ENCODE peak calls at places on chromosome 21, in four cellular contexts. H is PC-3, R is fibroblast of lung, J is hepatocyte. K is an unnamed sample.

GRCh38 chr21:34949499-34949898 is 99.6 kb downstream of the RUNX1 start:
- DNase-seq in J (no peak), R (no peak), H (no peak), K (no peak)

GRCh38 chr21:45555251-45555556 is 13.0 kb upstream of the SLC19A1 start:
- DNase-seq in R (no peak), J (no peak), H (no peak), K (no peak)

GRCh38 chr21:28579986-28580550 is 412.6 kb downstream of the LTN1 start:
- DNase-seq in R (no peak), J (no peak), H (no peak), K (peak)

GRCh38 chr21:17925000-17925610 is 105.9 kb upstream of the C21orf91 start:
- DNase-seq in H (peak), R (peak), J (peak), K (peak)

GRCh38 chr21:14084701-14085100 is 126.1 kb downstream of the LIPI start:
- DNase-seq in J (no peak), H (no peak), R (no peak), K (no peak)

GRCh38 chr21:20311388-20311787 is 686.8 kb upstream of the NCAM2 start:
- DNase-seq in H (peak), J (no peak), R (no peak), K (no peak)

GRCh38 chr21:15415541-15416261 is 314.1 kb upstream of the USP25 start:
- DNase-seq in H (no peak), R (no peak), J (no peak), K (no peak)

GRCh38 chr21:31865429-31865970 is 7.3 kb upstream of the HUNK start:
- DNase-seq in H (no peak), J (no peak), R (no peak), K (no peak)

GRCh38 chr21:45544449-45545235 is 2.4 kb upstream of the SLC19A1 start:
- DNase-seq in J (no peak), H (no peak), R (no peak), K (no peak)

GRCh38 chr21:46079357-46080170 is 18.3 kb upstream of the COL6A2 start:
- DNase-seq in J (peak), R (peak), H (peak), K (no peak)

GRCh38 chr21:39564200-39564599 is 48.5 kb upstream of the B3GALT5 start:
- DNase-seq in H (no peak), J (no peak), R (no peak), K (no peak)

GRCh38 chr21:46111857-46112730 is 14.2 kb downstream of the COL6A2 start:
- DNase-seq in H (no peak), J (no peak), R (no peak), K (no peak)

GRCh38 chr21:17726047-17726446 is 93.1 kb downstream of the C21orf91 start:
- DNase-seq in H (peak), J (no peak), R (no peak), K (peak)

GRCh38 chr21:42769183-42769819 is 110.0 kb downstream of the WDR4 start:
- DNase-seq in H (no peak), R (no peak), J (no peak), K (no peak)

GRCh38 chr21:42766756-42767560 is 112.4 kb downstream of the WDR4 start:
- DNase-seq in R (no peak), H (no peak), J (no peak), K (no peak)

GRCh38 chr21:42769820-42770716 is 109.3 kb downstream of the WDR4 start:
- DNase-seq in H (no peak), R (no peak), J (no peak), K (no peak)

GRCh38 chr21:42767561-42767835 is 111.8 kb downstream of the WDR4 start:
- DNase-seq in J (no peak), R (no peak), H (no peak), K (no peak)

GRCh38 chr21:42768324-42769121 is 110.8 kb downstream of the WDR4 start:
- DNase-seq in R (no peak), H (no peak), J (no peak), K (no peak)
- TF ChIP-seq EZH2 in R (no peak), H (no peak), J (no peak), K (no peak)

DNA sequence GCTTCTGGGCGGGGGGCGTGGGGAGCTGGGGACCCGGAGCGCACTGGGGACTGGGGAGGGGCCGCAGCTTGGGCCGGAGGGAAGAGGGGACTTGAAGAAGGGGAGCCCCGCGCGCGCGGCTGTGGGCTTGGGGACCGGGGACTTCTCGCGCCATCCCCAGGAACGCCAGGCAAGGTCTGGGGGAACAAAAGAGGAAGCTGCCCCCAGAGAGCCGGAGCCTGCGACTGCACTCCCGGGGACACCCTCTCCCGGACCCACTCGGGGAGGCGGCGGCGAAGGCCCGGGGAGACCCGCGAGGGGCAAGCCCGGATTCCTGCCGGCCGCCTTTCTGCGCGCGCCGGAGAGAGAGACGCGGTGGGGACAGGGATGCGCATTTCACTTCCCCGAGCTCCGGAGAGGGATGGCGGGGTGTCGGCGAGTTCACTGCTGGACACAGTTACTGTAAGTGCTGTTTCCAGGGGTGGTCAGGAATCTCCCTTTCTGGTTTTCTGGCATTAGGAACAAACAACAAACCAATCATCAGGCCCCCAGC is 732 bp downstream of the ABCG1 start:
- DNase-seq in R (no peak), H (no peak), J (peak), K (peak)
- TF ChIP-seq EZH2 in R (no peak), H (no peak), J (peak), K (no peak)

GRCh38 chr21:38080888-38081287 is 164.6 kb upstream of the KCNJ6 start:
- DNase-seq in H (no peak), R (no peak), J (no peak), K (no peak)

GRCh38 chr21:38072489-38072888 is 156.2 kb upstream of the KCNJ6 start:
- DNase-seq in J (no peak), H (no peak), R (no peak), K (no peak)

GRCh38 chr21:38081663-38082062 is 165.4 kb upstream of the KCNJ6 start:
- DNase-seq in J (no peak), R (no peak), H (no peak), K (no peak)

GRCh38 chr21:38075833-38076567 is 159.7 kb upstream of the KCNJ6 start:
- DNase-seq in H (peak), R (no peak), J (peak), K (no peak)

GRCh38 chr21:38077504-38077903 is 161.2 kb upstream of the KCNJ6 start:
- DNase-seq in H (no peak), R (no peak), J (no peak), K (no peak)
- TF ChIP-seq EZH2 in H (no peak), R (no peak), J (no peak), K (no peak)

GRCh38 chr21:36630485-36631206 is 68.3 kb upstream of the SIM2 start:
- DNase-seq in H (peak), J (peak), R (peak), K (peak)
- TF ChIP-seq EZH2 in H (no peak), J (no peak), R (no peak), K (no peak)

DNA sequence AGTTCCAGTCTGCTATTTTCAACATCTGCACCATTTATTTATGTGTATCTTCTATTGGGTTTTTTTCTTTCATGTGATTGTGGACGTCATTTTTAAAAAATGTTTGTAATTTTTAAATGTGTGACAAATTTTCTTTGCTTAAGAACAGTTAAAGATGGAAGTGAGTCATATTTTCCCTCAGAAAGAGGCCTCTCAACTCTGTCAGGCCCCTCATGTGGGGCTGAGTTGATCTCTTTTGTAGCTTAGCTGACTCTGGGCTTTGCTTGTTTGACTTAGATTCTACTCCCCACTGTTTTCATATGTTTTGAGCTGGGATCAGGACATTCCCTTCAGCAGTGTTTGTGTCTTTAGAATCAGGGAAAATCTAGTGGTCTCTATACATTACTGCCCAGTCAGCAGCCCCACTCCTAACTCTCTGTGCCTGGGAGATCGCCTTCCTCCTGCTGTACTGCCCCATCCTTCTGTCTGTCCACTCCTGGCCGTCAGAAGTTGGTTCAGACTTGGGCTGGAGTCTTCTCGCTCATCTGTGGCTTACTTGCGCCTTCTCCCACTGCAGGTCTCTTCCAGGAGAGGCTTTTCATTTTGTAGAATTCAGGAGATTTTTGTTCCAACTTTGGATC is 137.4 kb downstream of the DYRK1A start:
- DNase-seq in R (peak), H (peak), J (peak), K (no peak)
- TF ChIP-seq EZH2 in R (no peak), H (no peak), J (no peak), K (no peak)

K was measured in GM23338.